ENCODE peak calls at places on chromosomes 3 and 15, in ten cellular contexts. R is activated CD8-positive, alpha-beta memory T cell treated with anti-CD3 and anti-CD28 coated beads for 24 hours; S is GM19239; K is activated CD4-positive, alpha-beta T cell treated with anti-CD3 and anti-CD28 coated beads, Interleukin-2, amount 50 U/mL, for 4 hours; N is nucleus accumbens; U is effector CD4-positive, alpha-beta T cell; V is NAMALWA; D is activated T-helper 9 cell treated with anti-CD3 and anti-CD28 coated beads, Interleukin-2, amount 50 U/mL, for 16 hours; T is CD8-positive, alpha-beta memory T cell; G is stimulated activated CD8-positive, alpha-beta memory T cell treated with anti-CD3 and anti-CD28 coated beads, Interleukin-12 subunit alpha, Interleukin-12 subunit beta, amount 100 ng/mL, for 1 hour. H is an unnamed sample.

GRCh38 chr3:133445111-133445510 is 45.3 kb downstream of the BFSP2 start:
- DNase-seq in T (no peak), U (no peak), V (peak), S (no peak), D (no peak), N (no peak), R (no peak), K (no peak), G (no peak), H (no peak)

GRCh38 chr3:155704771-155705559 is 39.9 kb downstream of the PLCH1 start:
- DNase-seq in S (no peak), D (no peak), N (no peak), U (no peak), K (no peak), R (no peak), G (no peak), T (no peak), V (no peak), H (no peak)

GRCh38 chr3:37606472-37606871 is 255.2 kb upstream of the CTDSPL start:
- DNase-seq in N (no peak), T (no peak), U (no peak), D (no peak), G (no peak), V (no peak), S (no peak), K (no peak), R (no peak), H (no peak)

GRCh38 chr3:52891615-52892081 is 5.7 kb downstream of the STIMATE start:
- DNase-seq in G (no peak), R (no peak), V (peak), U (no peak), D (no peak), S (no peak), K (no peak), N (no peak), T (no peak), H (no peak)

GRCh38 chr15:67382723-67383122 is 128.1 kb downstream of the IQCH start:
- DNase-seq in T (no peak), R (no peak), V (no peak), U (no peak), D (no peak), K (no peak), N (no peak), S (no peak), G (no peak), H (no peak)

GRCh38 chr3:195763843-195764825 is 43.4 kb downstream of the MUC20 start:
- DNase-seq in K (no peak), T (no peak), G (no peak), U (no peak), V (no peak), D (no peak), R (no peak), N (no peak), S (no peak), H (no peak)

GRCh38 chr15:29570931-29571727 is 251.1 kb downstream of the TJP1 start:
- DNase-seq in K (no peak), N (no peak), V (no peak), U (no peak), G (no peak), T (no peak), D (no peak), S (no peak), R (peak), H (no peak)

GRCh38 chr3:97691354-97691753 is 73.2 kb upstream of the ARL6 start:
- DNase-seq in G (no peak), N (no peak), D (no peak), R (no peak), U (no peak), K (no peak), S (no peak), T (no peak), V (no peak), H (no peak)

GRCh38 chr15:100309984-100310291 is 31.8 kb downstream of the ADAMTS17 start:
- DNase-seq in U (no peak), G (no peak), K (no peak), D (no peak), S (no peak), R (no peak), V (no peak), T (no peak), N (no peak), H (no peak)

GRCh38 chr15:67186688-67187087 is 67.8 kb downstream of the AAGAB start:
- DNase-seq in V (no peak), S (no peak), U (no peak), R (peak), G (no peak), K (no peak), D (no peak), T (no peak), N (no peak), H (no peak)

GRCh38 chr3:168925568-168925967 is 737.9 kb downstream of the MECOM start:
- DNase-seq in S (no peak), R (no peak), G (no peak), K (no peak), T (no peak), D (no peak), V (no peak), N (no peak), U (no peak), H (no peak)

GRCh38 chr3:29764059-29764458 is 483.2 kb downstream of the RBMS3 start:
- DNase-seq in T (no peak), R (no peak), S (no peak), N (no peak), D (no peak), G (no peak), V (no peak), K (no peak), U (no peak), H (no peak)

GRCh38 chr15:101179341-101180153 is 72.3 kb downstream of the CHSY1 start:
- DNase-seq in N (no peak), D (no peak), U (no peak), R (peak), S (no peak), K (no peak), T (no peak), G (no peak), V (no peak), H (no peak)

GRCh38 chr3:105806361-105806760 is 62.5 kb downstream of the CBLB start:
- DNase-seq in S (no peak), U (peak), D (no peak), R (no peak), T (peak), V (no peak), K (no peak), N (no peak), G (no peak), H (no peak)

GRCh38 chr3:52532517-52532837 is 1.2 kb downstream of the NT5DC2 start:
- DNase-seq in N (no peak), R (peak), K (no peak), D (peak), T (peak), G (no peak), V (peak), S (peak), U (no peak), H (no peak)

GRCh38 chr3:29385056-29385455 is 104.2 kb downstream of the RBMS3 start:
- DNase-seq in T (no peak), G (no peak), V (no peak), S (no peak), R (no peak), U (no peak), D (no peak), K (no peak), N (no peak), H (no peak)

GRCh38 chr15:62545392-62546227 is 380.5 kb upstream of the C2CD4B start:
- DNase-seq in N (peak), G (no peak), U (no peak), S (no peak), T (no peak), V (no peak), D (no peak), R (no peak), K (no peak), H (no peak)

GRCh38 chr3:89851974-89852621 is 744.7 kb downstream of the EPHA3 start:
- DNase-seq in R (no peak), T (no peak), K (no peak), G (no peak), N (no peak), V (peak), S (no peak), U (no peak), D (no peak), H (no peak)

GRCh38 chr15:101200181-101200580 is 51.7 kb downstream of the CHSY1 start:
- DNase-seq in N (no peak), R (no peak), V (no peak), G (no peak), S (no peak), K (no peak), D (no peak), T (no peak), U (no peak), H (no peak)

GRCh38 chr3:188542196-188542595 is 388.2 kb downstream of the LPP start:
- DNase-seq in S (no peak), V (no peak), D (no peak), T (no peak), K (no peak), N (no peak), U (no peak), G (no peak), R (no peak), H (no peak)

GRCh38 chr3:198076722-198077308 is 116.8 kb downstream of the LMLN start:
- DNase-seq in N (no peak), D (no peak), G (no peak), T (no peak), K (no peak), R (no peak), S (no peak), U (no peak), V (no peak), H (no peak)